ENCODE peak calls at places on chromosomes 6 and 20, in six cellular contexts. One of them, this sample, is unnamed.

GRCh38 chr6:11876934-11877433 is 98.4 kb upstream of the ADTRP start:
- DNase-seq in HepG2: no peak
- DNase-seq in endothelial cell of umbilical vein: no peak
- DNase-seq in A549: no peak
- DNase-seq in K562: no peak
- DNase-seq in GM12878: peak; percentile 91
- DNase-seq in this sample: no peak

GRCh38 chr6:73027691-73028090 is 197.6 kb downstream of the KHDC1L start:
- DNase-seq in endothelial cell of umbilical vein: no peak
- DNase-seq in K562: no peak
- DNase-seq in HepG2: no peak
- DNase-seq in A549: no peak
- DNase-seq in GM12878: no peak
- DNase-seq in this sample: no peak

GRCh38 chr6:160082627-160083026 is 39.0 kb upstream of the SLC22A1 start:
- DNase-seq in A549: no peak
- DNase-seq in endothelial cell of umbilical vein: no peak
- DNase-seq in K562: no peak
- DNase-seq in GM12878: no peak
- DNase-seq in HepG2: no peak
- DNase-seq in this sample: no peak

GRCh38 chr20:62145688-62146018 is 2.1 kb downstream of the SS18L1 start:
- DNase-seq in A549: no peak
- DNase-seq in endothelial cell of umbilical vein: no peak
- DNase-seq in GM12878: no peak
- DNase-seq in K562: no peak
- DNase-seq in HepG2: no peak
- DNase-seq in this sample: no peak

GRCh38 chr20:47749367-47749766 is 35.9 kb downstream of the SULF2 start:
- DNase-seq in K562: no peak
- DNase-seq in endothelial cell of umbilical vein: no peak
- DNase-seq in GM12878: no peak
- DNase-seq in HepG2: no peak
- DNase-seq in A549: no peak
- DNase-seq in this sample: no peak

GRCh38 chr6:132300323-132300949 is 100.8 kb downstream of the MOXD1 start:
- DNase-seq in HepG2: peak; percentile 37
- DNase-seq in endothelial cell of umbilical vein: peak; percentile 53
- DNase-seq in GM12878: no peak
- DNase-seq in K562: no peak
- DNase-seq in A549: peak; percentile 53
- DNase-seq in this sample: peak; percentile 43

GRCh38 chr6:28719275-28719940 is 193.7 kb downstream of the GPX5 start:
- DNase-seq in K562: peak; percentile 47
- DNase-seq in A549: peak; percentile 85
- DNase-seq in endothelial cell of umbilical vein: peak; percentile 12
- DNase-seq in GM12878: no peak
- DNase-seq in HepG2: peak; percentile 35
- DNase-seq in this sample: peak; percentile 58

GRCh38 chr20:32982617-32983458 is 21.4 kb downstream of the SUN5 start:
- DNase-seq in A549: no peak
- DNase-seq in K562: no peak
- DNase-seq in GM12878: no peak
- DNase-seq in HepG2: peak; percentile 50
- DNase-seq in endothelial cell of umbilical vein: no peak
- DNase-seq in this sample: no peak

GRCh38 chr6:138229663-138230194 is 11.4 kb upstream of the PBOV1 start:
- DNase-seq in HepG2: no peak
- DNase-seq in GM12878: no peak
- DNase-seq in endothelial cell of umbilical vein: no peak
- DNase-seq in K562: no peak
- DNase-seq in A549: no peak
- DNase-seq in this sample: no peak

GRCh38 chr6:2783188-2783957 is 18.2 kb downstream of the WRNIP1 start:
- DNase-seq in GM12878: no peak
- DNase-seq in A549: no peak
- DNase-seq in endothelial cell of umbilical vein: peak; percentile 94
- DNase-seq in K562: peak; percentile 63
- DNase-seq in HepG2: no peak
- DNase-seq in this sample: no peak

GRCh38 chr6:5132741-5133140 is 47.6 kb downstream of the PPP1R3G start:
- DNase-seq in A549: no peak
- DNase-seq in endothelial cell of umbilical vein: peak; percentile 90
- DNase-seq in GM12878: peak; percentile 59
- DNase-seq in HepG2: no peak
- DNase-seq in K562: no peak
- DNase-seq in this sample: no peak

GRCh38 chr20:63941282-63942060 is 14.7 kb downstream of the UCKL1 start:
- DNase-seq in HepG2: no peak
- DNase-seq in GM12878: no peak
- DNase-seq in K562: peak; percentile 92
- DNase-seq in endothelial cell of umbilical vein: no peak
- DNase-seq in A549: peak; percentile 58
- DNase-seq in this sample: no peak

GRCh38 chr6:136774228-136775041 is 17.8 kb downstream of the MAP3K5 start:
- DNase-seq in A549: peak; percentile 34
- DNase-seq in GM12878: no peak
- DNase-seq in HepG2: no peak
- DNase-seq in endothelial cell of umbilical vein: peak; percentile 19
- DNase-seq in K562: no peak
- DNase-seq in this sample: peak; percentile 90

GRCh38 chr20:4944518-4944917 is 56.8 kb downstream of the SLC23A2 start:
- DNase-seq in A549: no peak
- DNase-seq in GM12878: no peak
- DNase-seq in K562: no peak
- DNase-seq in endothelial cell of umbilical vein: no peak
- DNase-seq in HepG2: no peak
- DNase-seq in this sample: no peak

GRCh38 chr20:61959301-61959700 is 106.4 kb downstream of the TAF4 start:
- DNase-seq in K562: peak; percentile 85
- DNase-seq in HepG2: no peak
- DNase-seq in GM12878: no peak
- DNase-seq in A549: peak; percentile 39
- DNase-seq in endothelial cell of umbilical vein: no peak
- DNase-seq in this sample: no peak

GRCh38 chr6:116461563-116462507 is 660 bp downstream of the CALHM6 start:
- DNase-seq in A549: no peak
- DNase-seq in HepG2: no peak
- DNase-seq in K562: no peak
- DNase-seq in GM12878: no peak
- DNase-seq in endothelial cell of umbilical vein: peak; percentile 49
- DNase-seq in this sample: peak; percentile 45

GRCh38 chr6:166488701-166489100 is 97.8 kb downstream of the RAMACL start:
- DNase-seq in K562: no peak
- DNase-seq in A549: no peak
- DNase-seq in GM12878: no peak
- DNase-seq in HepG2: no peak
- DNase-seq in endothelial cell of umbilical vein: no peak
- DNase-seq in this sample: no peak

GRCh38 chr6:104638841-104639290 is 220.9 kb downstream of the HACE1 start:
- DNase-seq in HepG2: no peak
- DNase-seq in K562: no peak
- DNase-seq in GM12878: no peak
- DNase-seq in endothelial cell of umbilical vein: peak; percentile 75
- DNase-seq in A549: no peak
- DNase-seq in this sample: peak; percentile 82

GRCh38 chr6:157265630-157266029 is 57.7 kb downstream of the TMEM242 start:
- DNase-seq in K562: no peak
- DNase-seq in GM12878: no peak
- DNase-seq in A549: no peak
- DNase-seq in HepG2: no peak
- DNase-seq in endothelial cell of umbilical vein: no peak
- DNase-seq in this sample: no peak

GRCh38 chr6:136103763-136104311 is 146.3 kb downstream of the MTFR2 start:
- DNase-seq in GM12878: no peak
- DNase-seq in HepG2: peak; percentile 38
- DNase-seq in K562: no peak
- DNase-seq in endothelial cell of umbilical vein: peak; percentile 62
- DNase-seq in A549: no peak
- DNase-seq in this sample: no peak

GRCh38 chr6:149112976-149113375 is 204.5 kb upstream of the TAB2 start:
- DNase-seq in GM12878: no peak
- DNase-seq in HepG2: no peak
- DNase-seq in endothelial cell of umbilical vein: no peak
- DNase-seq in A549: no peak
- DNase-seq in K562: no peak
- DNase-seq in this sample: no peak

GRCh38 chr6:30041221-30041620 is 19.8 kb upstream of the POLR1H start:
- DNase-seq in A549: no peak
- DNase-seq in GM12878: no peak
- DNase-seq in HepG2: no peak
- DNase-seq in K562: no peak
- DNase-seq in endothelial cell of umbilical vein: no peak
- DNase-seq in this sample: no peak

GRCh38 chr20:5680227-5680626 is 70.0 kb upstream of the SHLD1 start:
- DNase-seq in K562: no peak
- DNase-seq in A549: peak; percentile 52
- DNase-seq in endothelial cell of umbilical vein: no peak
- DNase-seq in HepG2: no peak
- DNase-seq in GM12878: no peak
- DNase-seq in this sample: peak; percentile 40

GRCh38 chr6:44563397-44563796 is 175.9 kb downstream of the CDC5L start:
- DNase-seq in A549: no peak
- DNase-seq in K562: no peak
- DNase-seq in HepG2: peak; percentile 28
- DNase-seq in endothelial cell of umbilical vein: no peak
- DNase-seq in GM12878: no peak
- DNase-seq in this sample: no peak

DNA sequence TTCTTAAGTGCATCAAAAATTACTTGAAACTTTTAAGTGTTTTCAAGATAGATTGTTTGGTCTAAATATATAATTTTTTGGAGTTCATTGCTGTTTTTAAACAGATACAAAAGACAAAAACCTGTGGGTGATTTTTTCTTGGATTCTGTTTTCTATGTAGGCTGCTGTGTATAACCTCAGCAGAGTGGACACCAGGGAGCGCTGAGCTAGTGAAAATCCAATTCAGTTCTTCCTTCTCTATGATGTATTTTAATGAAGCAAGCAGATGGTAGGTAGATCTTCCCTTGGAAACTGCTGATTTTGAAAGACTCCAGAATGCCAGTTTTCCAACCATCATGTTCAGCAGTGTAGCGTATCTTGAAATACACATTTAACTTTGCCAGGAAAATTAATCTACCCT is 177.9 kb downstream of the PHF3 start:
- DNase-seq in K562: no peak
- DNase-seq in HepG2: no peak
- DNase-seq in endothelial cell of umbilical vein: no peak
- DNase-seq in A549: no peak
- DNase-seq in GM12878: no peak
- DNase-seq in this sample: no peak
- TF ChIP-seq CTCF in K562: no peak
- TF ChIP-seq CTCF in HepG2: peak; percentile 16
- TF ChIP-seq CTCF in endothelial cell of umbilical vein: no peak
- TF ChIP-seq CTCF in A549: no peak
- TF ChIP-seq CTCF in GM12878: no peak
- TF ChIP-seq CTCF in this sample: no peak

GRCh38 chr6:818191-818590 is 125.3 kb upstream of the EXOC2 start:
- DNase-seq in GM12878: no peak
- DNase-seq in A549: no peak
- DNase-seq in HepG2: no peak
- DNase-seq in endothelial cell of umbilical vein: no peak
- DNase-seq in K562: no peak
- DNase-seq in this sample: no peak
- TF ChIP-seq MYC in GM12878: no peak
- TF ChIP-seq MYC in A549: no peak
- TF ChIP-seq MYC in HepG2: no peak
- TF ChIP-seq MYC in endothelial cell of umbilical vein: no peak
- TF ChIP-seq MYC in K562: no peak
- TF ChIP-seq MYC in this sample: no peak

GRCh38 chr20:56945057-56945456 is 316.0 kb downstream of the TFAP2C start:
- DNase-seq in HepG2: no peak
- DNase-seq in K562: no peak
- DNase-seq in endothelial cell of umbilical vein: no peak
- DNase-seq in A549: no peak
- DNase-seq in GM12878: no peak
- DNase-seq in this sample: peak; percentile 27
- TF ChIP-seq CTCF in HepG2: no peak
- TF ChIP-seq CTCF in K562: no peak
- TF ChIP-seq CTCF in endothelial cell of umbilical vein: no peak
- TF ChIP-seq CTCF in A549: no peak
- TF ChIP-seq CTCF in GM12878: no peak
- TF ChIP-seq CTCF in this sample: no peak

GRCh38 chr6:126188271-126188909 is 151.5 kb upstream of the CENPW start:
- DNase-seq in HepG2: peak; percentile 7
- DNase-seq in GM12878: no peak
- DNase-seq in A549: peak; percentile 6
- DNase-seq in endothelial cell of umbilical vein: peak; percentile 6
- DNase-seq in K562: no peak
- DNase-seq in this sample: no peak
- TF ChIP-seq MYC in HepG2: no peak
- TF ChIP-seq MYC in GM12878: no peak
- TF ChIP-seq MYC in A549: no peak
- TF ChIP-seq MYC in endothelial cell of umbilical vein: no peak
- TF ChIP-seq MYC in K562: no peak
- TF ChIP-seq MYC in this sample: no peak